ENCODE peak calls at places on chromosomes 13 and 19, in six cellular contexts. One of them, this sample, is unnamed.

GRCh38 chr19:12680034-12680433 is 1.6 kb downstream of the DHPS start:
- DNase-seq in occipital lobe: no peak
- DNase-seq in NCI-H1930: no peak
- DNase-seq in stimulated activated CD4-positive, alpha-beta T cell treated with anti-CD3 and anti-CD28 coated beads, Interleukin-2, amount 100 ng/mL, for 48 hours: no peak
- DNase-seq in foreskin fibroblast: no peak
- DNase-seq in cardiac fibroblast: no peak
- DNase-seq in this sample: no peak

GRCh38 chr19:2720777-2721569 is at the start of gene DIRAS1:
- DNase-seq in occipital lobe: no peak
- DNase-seq in NCI-H1930: no peak
- DNase-seq in stimulated activated CD4-positive, alpha-beta T cell treated with anti-CD3 and anti-CD28 coated beads, Interleukin-2, amount 100 ng/mL, for 48 hours: no peak
- DNase-seq in foreskin fibroblast: peak; percentile 10
- DNase-seq in cardiac fibroblast: no peak
- DNase-seq in this sample: no peak

GRCh38 chr13:94261163-94261562 is 218.3 kb downstream of the DCT start:
- DNase-seq in occipital lobe: no peak
- DNase-seq in NCI-H1930: no peak
- DNase-seq in stimulated activated CD4-positive, alpha-beta T cell treated with anti-CD3 and anti-CD28 coated beads, Interleukin-2, amount 100 ng/mL, for 48 hours: no peak
- DNase-seq in foreskin fibroblast: no peak
- DNase-seq in cardiac fibroblast: no peak
- DNase-seq in this sample: no peak

GRCh38 chr13:102878491-102878890 is 32.7 kb downstream of the ERCC5 start:
- DNase-seq in occipital lobe: no peak
- DNase-seq in NCI-H1930: no peak
- DNase-seq in stimulated activated CD4-positive, alpha-beta T cell treated with anti-CD3 and anti-CD28 coated beads, Interleukin-2, amount 100 ng/mL, for 48 hours: no peak
- DNase-seq in foreskin fibroblast: no peak
- DNase-seq in cardiac fibroblast: peak; percentile 64
- DNase-seq in this sample: no peak

GRCh38 chr13:79749985-79750551 is 269.1 kb downstream of the NDFIP2 start:
- DNase-seq in occipital lobe: no peak
- DNase-seq in NCI-H1930: no peak
- DNase-seq in stimulated activated CD4-positive, alpha-beta T cell treated with anti-CD3 and anti-CD28 coated beads, Interleukin-2, amount 100 ng/mL, for 48 hours: no peak
- DNase-seq in foreskin fibroblast: peak; percentile 93
- DNase-seq in cardiac fibroblast: peak; percentile 94
- DNase-seq in this sample: no peak

GRCh38 chr19:12331211-12331941 is 2.1 kb downstream of the ZNF563 start:
- DNase-seq in occipital lobe: no peak
- DNase-seq in NCI-H1930: no peak
- DNase-seq in stimulated activated CD4-positive, alpha-beta T cell treated with anti-CD3 and anti-CD28 coated beads, Interleukin-2, amount 100 ng/mL, for 48 hours: peak; percentile 65
- DNase-seq in foreskin fibroblast: no peak
- DNase-seq in cardiac fibroblast: no peak
- DNase-seq in this sample: peak; percentile 46

GRCh38 chr19:3365447-3366103 is 808 bp upstream of the NFIC start:
- DNase-seq in occipital lobe: no peak
- DNase-seq in NCI-H1930: no peak
- DNase-seq in stimulated activated CD4-positive, alpha-beta T cell treated with anti-CD3 and anti-CD28 coated beads, Interleukin-2, amount 100 ng/mL, for 48 hours: no peak
- DNase-seq in foreskin fibroblast: peak; percentile 87
- DNase-seq in cardiac fibroblast: peak; percentile 69
- DNase-seq in this sample: no peak

GRCh38 chr19:2623743-2624142 is 78.8 kb downstream of the GNG7 start:
- DNase-seq in occipital lobe: no peak
- DNase-seq in NCI-H1930: no peak
- DNase-seq in stimulated activated CD4-positive, alpha-beta T cell treated with anti-CD3 and anti-CD28 coated beads, Interleukin-2, amount 100 ng/mL, for 48 hours: no peak
- DNase-seq in foreskin fibroblast: no peak
- DNase-seq in cardiac fibroblast: no peak
- DNase-seq in this sample: no peak

GRCh38 chr13:75550159-75550567 is 572 bp downstream of the UCHL3 start:
- DNase-seq in occipital lobe: no peak
- DNase-seq in NCI-H1930: no peak
- DNase-seq in stimulated activated CD4-positive, alpha-beta T cell treated with anti-CD3 and anti-CD28 coated beads, Interleukin-2, amount 100 ng/mL, for 48 hours: peak; percentile 27
- DNase-seq in foreskin fibroblast: peak; percentile 83
- DNase-seq in cardiac fibroblast: peak; percentile 72
- DNase-seq in this sample: no peak

GRCh38 chr19:58059003-58059671 is at the start of gene ZNF135:
- DNase-seq in occipital lobe: peak; percentile 81
- DNase-seq in NCI-H1930: peak; percentile 94
- DNase-seq in stimulated activated CD4-positive, alpha-beta T cell treated with anti-CD3 and anti-CD28 coated beads, Interleukin-2, amount 100 ng/mL, for 48 hours: peak; percentile 48
- DNase-seq in foreskin fibroblast: peak; percentile 97
- DNase-seq in cardiac fibroblast: peak; percentile 82
- DNase-seq in this sample: no peak

GRCh38 chr19:56317749-56318148 is 3.1 kb upstream of the ZSCAN5A start:
- DNase-seq in occipital lobe: no peak
- DNase-seq in NCI-H1930: no peak
- DNase-seq in stimulated activated CD4-positive, alpha-beta T cell treated with anti-CD3 and anti-CD28 coated beads, Interleukin-2, amount 100 ng/mL, for 48 hours: no peak
- DNase-seq in foreskin fibroblast: no peak
- DNase-seq in cardiac fibroblast: no peak
- DNase-seq in this sample: no peak

GRCh38 chr19:2057484-2058469 is 6.7 kb upstream of the MKNK2 start:
- DNase-seq in occipital lobe: no peak
- DNase-seq in NCI-H1930: no peak
- DNase-seq in stimulated activated CD4-positive, alpha-beta T cell treated with anti-CD3 and anti-CD28 coated beads, Interleukin-2, amount 100 ng/mL, for 48 hours: no peak
- DNase-seq in foreskin fibroblast: no peak
- DNase-seq in cardiac fibroblast: no peak
- DNase-seq in this sample: no peak

GRCh38 chr13:113862766-113863510 is 938 bp downstream of the GAS6 start:
- DNase-seq in occipital lobe: peak; percentile 32
- DNase-seq in NCI-H1930: peak; percentile 60
- DNase-seq in stimulated activated CD4-positive, alpha-beta T cell treated with anti-CD3 and anti-CD28 coated beads, Interleukin-2, amount 100 ng/mL, for 48 hours: no peak
- DNase-seq in foreskin fibroblast: peak; percentile 59
- DNase-seq in cardiac fibroblast: peak; percentile 45
- DNase-seq in this sample: peak; percentile 65

GRCh38 chr19:58150328-58150921 is at the start of gene ZNF329:
- DNase-seq in occipital lobe: peak; percentile 68
- DNase-seq in NCI-H1930: peak; percentile 81
- DNase-seq in stimulated activated CD4-positive, alpha-beta T cell treated with anti-CD3 and anti-CD28 coated beads, Interleukin-2, amount 100 ng/mL, for 48 hours: peak; percentile 95
- DNase-seq in foreskin fibroblast: peak; percentile 95
- DNase-seq in cardiac fibroblast: peak; percentile 86
- DNase-seq in this sample: peak; percentile 89

GRCh38 chr13:76980075-76980718 is 11.7 kb upstream of the CLN5 start:
- DNase-seq in occipital lobe: peak; percentile 37
- DNase-seq in NCI-H1930: peak; percentile 81
- DNase-seq in stimulated activated CD4-positive, alpha-beta T cell treated with anti-CD3 and anti-CD28 coated beads, Interleukin-2, amount 100 ng/mL, for 48 hours: peak; percentile 96
- DNase-seq in foreskin fibroblast: peak; percentile 81
- DNase-seq in cardiac fibroblast: peak; percentile 53
- DNase-seq in this sample: peak; percentile 86

GRCh38 chr13:27751953-27752352 is 40.3 kb upstream of the GSX1 start:
- DNase-seq in occipital lobe: no peak
- DNase-seq in NCI-H1930: no peak
- DNase-seq in stimulated activated CD4-positive, alpha-beta T cell treated with anti-CD3 and anti-CD28 coated beads, Interleukin-2, amount 100 ng/mL, for 48 hours: no peak
- DNase-seq in foreskin fibroblast: no peak
- DNase-seq in cardiac fibroblast: no peak
- DNase-seq in this sample: no peak

GRCh38 chr19:49710372-49710951 is 19.5 kb downstream of the CPT1C start:
- DNase-seq in occipital lobe: no peak
- DNase-seq in NCI-H1930: no peak
- DNase-seq in stimulated activated CD4-positive, alpha-beta T cell treated with anti-CD3 and anti-CD28 coated beads, Interleukin-2, amount 100 ng/mL, for 48 hours: no peak
- DNase-seq in foreskin fibroblast: peak; percentile 73
- DNase-seq in cardiac fibroblast: peak; percentile 75
- DNase-seq in this sample: no peak

GRCh38 chr19:2774953-2775555 is 8.0 kb downstream of the SGTA start:
- DNase-seq in occipital lobe: no peak
- DNase-seq in NCI-H1930: no peak
- DNase-seq in stimulated activated CD4-positive, alpha-beta T cell treated with anti-CD3 and anti-CD28 coated beads, Interleukin-2, amount 100 ng/mL, for 48 hours: no peak
- DNase-seq in foreskin fibroblast: no peak
- DNase-seq in cardiac fibroblast: no peak
- DNase-seq in this sample: no peak

GRCh38 chr19:13956365-13956744 is 4.0 kb downstream of the DCAF15 start:
- DNase-seq in occipital lobe: no peak
- DNase-seq in NCI-H1930: no peak
- DNase-seq in stimulated activated CD4-positive, alpha-beta T cell treated with anti-CD3 and anti-CD28 coated beads, Interleukin-2, amount 100 ng/mL, for 48 hours: no peak
- DNase-seq in foreskin fibroblast: no peak
- DNase-seq in cardiac fibroblast: no peak
- DNase-seq in this sample: no peak

GRCh38 chr19:41695745-41696144 is 7.7 kb upstream of the CEACAM7 start:
- DNase-seq in occipital lobe: no peak
- DNase-seq in NCI-H1930: no peak
- DNase-seq in stimulated activated CD4-positive, alpha-beta T cell treated with anti-CD3 and anti-CD28 coated beads, Interleukin-2, amount 100 ng/mL, for 48 hours: no peak
- DNase-seq in foreskin fibroblast: no peak
- DNase-seq in cardiac fibroblast: no peak
- DNase-seq in this sample: no peak

GRCh38 chr19:49338691-49339363 is 3.6 kb downstream of the CD37 start:
- DNase-seq in occipital lobe: peak; percentile 16
- DNase-seq in NCI-H1930: peak; percentile 50
- DNase-seq in stimulated activated CD4-positive, alpha-beta T cell treated with anti-CD3 and anti-CD28 coated beads, Interleukin-2, amount 100 ng/mL, for 48 hours: no peak
- DNase-seq in foreskin fibroblast: peak; percentile 54
- DNase-seq in cardiac fibroblast: peak; percentile 34
- DNase-seq in this sample: no peak

GRCh38 chr13:44710576-44710975 is 134.4 kb upstream of the TSC22D1 start:
- DNase-seq in occipital lobe: no peak
- DNase-seq in NCI-H1930: no peak
- DNase-seq in stimulated activated CD4-positive, alpha-beta T cell treated with anti-CD3 and anti-CD28 coated beads, Interleukin-2, amount 100 ng/mL, for 48 hours: peak; percentile 7
- DNase-seq in foreskin fibroblast: peak; percentile 94
- DNase-seq in cardiac fibroblast: peak; percentile 94
- DNase-seq in this sample: no peak

GRCh38 chr13:28743499-28744083 is 24.8 kb upstream of the SLC46A3 start:
- DNase-seq in occipital lobe: no peak
- DNase-seq in NCI-H1930: no peak
- DNase-seq in stimulated activated CD4-positive, alpha-beta T cell treated with anti-CD3 and anti-CD28 coated beads, Interleukin-2, amount 100 ng/mL, for 48 hours: no peak
- DNase-seq in foreskin fibroblast: no peak
- DNase-seq in cardiac fibroblast: no peak
- DNase-seq in this sample: no peak

GRCh38 chr19:585551-586110 is 4.0 kb upstream of the HCN2 start:
- DNase-seq in occipital lobe: no peak
- DNase-seq in NCI-H1930: no peak
- DNase-seq in stimulated activated CD4-positive, alpha-beta T cell treated with anti-CD3 and anti-CD28 coated beads, Interleukin-2, amount 100 ng/mL, for 48 hours: no peak
- DNase-seq in foreskin fibroblast: peak; percentile 24
- DNase-seq in cardiac fibroblast: no peak
- DNase-seq in this sample: no peak

GRCh38 chr19:38494379-38494778 is 60.9 kb downstream of the RYR1 start:
- DNase-seq in occipital lobe: no peak
- DNase-seq in NCI-H1930: no peak
- DNase-seq in stimulated activated CD4-positive, alpha-beta T cell treated with anti-CD3 and anti-CD28 coated beads, Interleukin-2, amount 100 ng/mL, for 48 hours: no peak
- DNase-seq in foreskin fibroblast: no peak
- DNase-seq in cardiac fibroblast: no peak
- DNase-seq in this sample: no peak

GRCh38 chr19:46049597-46049996 is 8.8 kb upstream of the IGFL4 start:
- DNase-seq in occipital lobe: no peak
- DNase-seq in NCI-H1930: peak; percentile 29
- DNase-seq in stimulated activated CD4-positive, alpha-beta T cell treated with anti-CD3 and anti-CD28 coated beads, Interleukin-2, amount 100 ng/mL, for 48 hours: peak; percentile 11
- DNase-seq in foreskin fibroblast: no peak
- DNase-seq in cardiac fibroblast: no peak
- DNase-seq in this sample: no peak

GRCh38 chr19:1270168-1270853 is 1.2 kb downstream of the CIRBP start:
- DNase-seq in occipital lobe: no peak
- DNase-seq in NCI-H1930: no peak
- DNase-seq in stimulated activated CD4-positive, alpha-beta T cell treated with anti-CD3 and anti-CD28 coated beads, Interleukin-2, amount 100 ng/mL, for 48 hours: no peak
- DNase-seq in foreskin fibroblast: peak; percentile 3
- DNase-seq in cardiac fibroblast: no peak
- DNase-seq in this sample: no peak

GRCh38 chr19:31164666-31165265 is 184.5 kb downstream of the TSHZ3 start:
- DNase-seq in occipital lobe: no peak
- DNase-seq in NCI-H1930: no peak
- DNase-seq in stimulated activated CD4-positive, alpha-beta T cell treated with anti-CD3 and anti-CD28 coated beads, Interleukin-2, amount 100 ng/mL, for 48 hours: no peak
- DNase-seq in foreskin fibroblast: no peak
- DNase-seq in cardiac fibroblast: no peak
- DNase-seq in this sample: no peak

GRCh38 chr19:45125975-45126493 is 33.1 kb downstream of the PPP1R37 start:
- DNase-seq in occipital lobe: no peak
- DNase-seq in NCI-H1930: peak; percentile 67
- DNase-seq in stimulated activated CD4-positive, alpha-beta T cell treated with anti-CD3 and anti-CD28 coated beads, Interleukin-2, amount 100 ng/mL, for 48 hours: peak; percentile 70
- DNase-seq in foreskin fibroblast: peak; percentile 76
- DNase-seq in cardiac fibroblast: peak; percentile 59
- DNase-seq in this sample: no peak

This sample was measured in GM19239.